ENCODE peak calls at places on chromosome 7, in four cellular contexts. R, S, Y and J are unnamed samples.

GRCh38 chr7:4749363-4749762 is 26.1 kb upstream of the AP5Z1 start:
- DNase-seq in Y (no peak), R (no peak), S (no peak), J (no peak)

GRCh38 chr7:98955992-98956391 is 77.7 kb downstream of the TRRAP start:
- DNase-seq in R (no peak), Y (no peak), S (no peak), J (no peak)

GRCh38 chr7:155644971-155645509 is 579 bp downstream of the RBM33 start:
- DNase-seq in S (peak), R (peak), Y (no peak), J (no peak)

GRCh38 chr7:83166-83840 is 109.1 kb upstream of the FAM20C start:
- DNase-seq in R (no peak), S (no peak), Y (no peak), J (no peak)

GRCh38 chr7:125480762-125481161 is 551.1 kb upstream of the POT1 start:
- DNase-seq in Y (no peak), R (no peak), S (no peak), J (no peak)

GRCh38 chr7:103613655-103614642 is 167.9 kb upstream of the SLC26A5 start:
- DNase-seq in R (no peak), S (peak), Y (no peak), J (no peak)

GRCh38 chr7:32047075-32047474 is 23.1 kb downstream of the PDE1C start:
- DNase-seq in S (no peak), Y (no peak), R (no peak), J (no peak)

GRCh38 chr7:108660465-108660864 is 90.8 kb downstream of the DNAJB9 start:
- DNase-seq in Y (no peak), S (peak), R (no peak), J (no peak)

GRCh38 chr7:2269468-2270460 is 27.7 kb downstream of the NUDT1 start:
- DNase-seq in S (no peak), R (no peak), Y (peak), J (no peak)

GRCh38 chr7:102140952-102141370 is 145.7 kb upstream of the SH2B2 start:
- DNase-seq in Y (no peak), R (peak), S (no peak), J (peak)

GRCh38 chr7:105013818-105014724 is at the start of gene KMT2E:
- DNase-seq in S (peak), Y (peak), R (peak), J (peak)

GRCh38 chr7:99099499-99100077 is 44.3 kb downstream of the SMURF1 start:
- DNase-seq in R (no peak), Y (no peak), S (peak), J (no peak)

GRCh38 chr7:33516634-33517033 is 387.3 kb downstream of the BBS9 start:
- DNase-seq in S (no peak), Y (no peak), R (no peak), J (no peak)

GRCh38 chr7:158803226-158803944 is 25.9 kb downstream of the ESYT2 start:
- DNase-seq in R (no peak), Y (no peak), S (no peak), J (no peak)

GRCh38 chr7:25314094-25314708 is 85.9 kb upstream of the NPVF start:
- DNase-seq in S (no peak), Y (no peak), R (no peak), J (no peak)

GRCh38 chr7:23419160-23419559 is 51.1 kb downstream of the IGF2BP3 start:
- DNase-seq in S (no peak), Y (no peak), R (no peak), J (no peak)

GRCh38 chr7:133784421-133785045 is 342.6 kb upstream of the LRGUK start:
- DNase-seq in Y (no peak), S (no peak), R (no peak), J (no peak)

GRCh38 chr7:158019726-158020705 is 567.6 kb downstream of the PTPRN2 start:
- DNase-seq in Y (no peak), S (no peak), R (no peak), J (no peak)

GRCh38 chr7:46058424-46058823 is 137.4 kb upstream of the IGFBP3 start:
- DNase-seq in R (no peak), Y (no peak), S (peak), J (no peak)

GRCh38 chr7:149727053-149727452 is 46.3 kb downstream of the ZNF467 start:
- DNase-seq in S (no peak), R (no peak), Y (no peak), J (no peak)

GRCh38 chr7:118000480-118001202 is 127.4 kb upstream of the CTTNBP2 start:
- DNase-seq in S (no peak), Y (no peak), R (no peak), J (no peak)

GRCh38 chr7:7135074-7135473 is 47.3 kb upstream of the C1GALT1 start:
- DNase-seq in Y (no peak), R (no peak), S (no peak), J (no peak)

GRCh38 chr7:155381852-155382801 is 75.8 kb upstream of the EN2 start:
- DNase-seq in Y (no peak), R (no peak), S (no peak), J (no peak)

GRCh38 chr7:7207876-7208275 is 25.5 kb downstream of the C1GALT1 start:
- DNase-seq in R (no peak), S (no peak), Y (no peak), J (no peak)

GRCh38 chr7:124937076-124937475 is 7.5 kb upstream of the POT1 start:
- DNase-seq in Y (no peak), S (no peak), R (no peak), J (no peak)

GRCh38 chr7:2082357-2083038 is 150.2 kb downstream of the MAD1L1 start:
- DNase-seq in Y (peak), R (no peak), S (peak), J (no peak)

GRCh38 chr7:111499027-111499426 is 63.3 kb downstream of the IMMP2L start:
- DNase-seq in Y (peak), R (no peak), S (peak), J (no peak)

GRCh38 chr7:75639071-75639892 is 99.5 kb downstream of the HIP1 start:
- DNase-seq in S (no peak), R (no peak), Y (peak), J (peak)

GRCh38 chr7:151087247-151088018 is 1.2 kb downstream of the AGAP3 start:
- DNase-seq in Y (peak), S (no peak), R (peak), J (peak)

GRCh38 chr7:134826105-134826504 is 46.7 kb downstream of the CALD1 start:
- DNase-seq in R (no peak), S (peak), Y (no peak), J (no peak)

GRCh38 chr7:131219277-131220041 is 108.2 kb upstream of the MKLN1 start:
- DNase-seq in Y (no peak), R (peak), S (no peak), J (no peak)

GRCh38 chr7:22129166-22129565 is 183.5 kb upstream of the CDCA7L start:
- DNase-seq in R (no peak), Y (no peak), S (no peak), J (no peak)

GRCh38 chr7:101681170-101682007 is 52.3 kb upstream of the MYL10 start:
- DNase-seq in R (no peak), S (peak), Y (peak), J (no peak)

GRCh38 chr7:104230606-104231005 is 22.8 kb upstream of the ORC5 start:
- DNase-seq in S (no peak), Y (no peak), R (no peak), J (no peak)

GRCh38 chr7:55348502-55348901 is 16.6 kb upstream of the LANCL2 start:
- DNase-seq in R (no peak), S (peak), Y (peak), J (no peak)

GRCh38 chr7:119482671-119483070 is 790.3 kb upstream of the KCND2 start:
- DNase-seq in R (no peak), Y (no peak), S (no peak), J (no peak)

GRCh38 chr7:119483364-119483763 is 789.6 kb upstream of the KCND2 start:
- DNase-seq in S (no peak), R (no peak), Y (no peak), J (no peak)

DNA sequence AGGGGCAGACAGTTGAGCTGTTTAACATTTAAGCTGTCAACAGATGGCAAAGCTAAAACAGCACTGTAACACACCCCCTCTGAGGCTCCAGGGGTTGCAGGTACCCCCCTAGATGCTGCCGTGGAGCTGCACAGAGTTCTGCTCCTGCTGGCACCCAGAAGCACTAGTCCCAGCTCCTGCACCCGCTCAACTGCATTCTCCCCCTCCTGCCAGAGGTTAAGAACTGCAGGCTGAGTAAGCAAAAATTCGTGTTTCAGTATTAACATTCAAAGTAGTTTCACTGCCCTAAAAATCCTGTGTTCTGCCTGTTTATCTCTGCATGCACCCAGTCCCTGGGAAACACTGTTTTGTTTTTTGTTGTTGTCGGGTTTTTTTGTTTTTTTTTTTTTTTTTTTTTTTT is 790.8 kb upstream of the KCND2 start:
- DNase-seq in R (no peak), Y (no peak), S (peak), J (no peak)
- TF ChIP-seq CTCF in R (no peak), Y (no peak), S (peak), J (no peak)

GRCh38 chr7:66140924-66141323 is 26.3 kb downstream of the CRCP start:
- DNase-seq in S (peak), Y (peak), R (peak), J (no peak)
- TF ChIP-seq CTCF in S (peak), Y (peak), R (peak), J (no peak)

DNA sequence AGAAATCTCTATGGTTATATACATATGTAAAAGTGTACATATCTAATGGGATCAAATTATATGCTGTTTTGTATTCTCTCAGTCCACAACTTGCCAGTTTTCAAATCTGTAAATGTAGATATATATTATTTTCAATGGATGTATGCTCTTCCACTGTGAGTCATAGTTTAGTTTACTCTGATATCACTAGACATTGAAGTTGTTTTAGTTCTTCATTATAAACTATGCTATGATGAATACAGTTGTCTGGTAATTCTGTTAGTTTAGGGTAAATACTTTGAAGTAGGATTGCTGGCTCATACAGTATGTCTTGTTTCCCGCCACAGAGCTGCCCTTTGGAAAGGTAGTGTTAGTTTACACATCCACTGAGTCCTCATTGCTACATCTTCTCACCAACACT is 25.2 kb downstream of the SDK1 start:
- DNase-seq in S (no peak), Y (no peak), R (no peak), J (no peak)
- TF ChIP-seq CTCF in S (no peak), Y (no peak), R (no peak), J (no peak)

DNA sequence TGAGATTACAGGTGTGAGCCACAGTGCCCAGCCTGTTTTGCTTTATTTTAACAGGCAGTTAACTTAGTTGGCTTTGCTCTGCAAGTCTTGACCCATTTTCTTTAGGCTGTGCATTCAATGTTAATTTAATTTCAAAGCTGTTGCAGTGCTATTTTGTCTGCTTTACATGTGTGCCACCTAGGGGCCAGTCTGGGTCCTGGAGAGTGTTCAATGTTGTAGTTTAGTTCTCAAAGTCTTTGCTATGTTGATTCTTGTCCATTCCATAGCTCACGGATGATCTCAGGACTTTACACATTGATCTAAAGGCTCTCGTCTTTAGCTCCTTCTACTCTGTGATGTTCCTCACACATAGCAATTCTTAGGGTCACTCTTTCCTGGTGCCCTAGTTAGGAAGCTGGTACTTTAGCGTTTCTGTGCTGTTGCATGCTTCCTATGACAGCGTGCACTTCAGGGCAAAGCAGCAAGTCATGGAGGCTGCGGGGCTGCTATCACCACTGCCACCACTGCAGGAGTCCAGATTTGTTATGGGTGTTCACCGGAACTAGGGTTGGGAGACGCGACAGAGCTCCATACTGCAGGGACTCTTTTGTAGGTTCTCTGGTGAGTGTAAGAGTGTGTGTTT is 16.4 kb upstream of the ABCA13 start:
- DNase-seq in R (no peak), Y (peak), S (peak), J (no peak)
- TF ChIP-seq CTCF in R (peak), Y (peak), S (peak), J (no peak)